ENCODE peak calls at places on chromosomes 11 and 22, in eight cellular contexts. H is stimulated activated CD4-positive, alpha-beta T cell treated with anti-CD3 and anti-CD28 coated beads, Interleukin-12 subunit alpha, Interleukin-12 subunit beta, amount 100 ng/mL, for 48 hours; F is sigmoid colon; I is HTR-8/SVneo; X is effector CD8-positive, alpha-beta T cell; K is T-cell; Y is activated T-cell treated with anti-CD3 and anti-CD28 coated beads, Interleukin-2, amount 50 U/mL, for 72 hours; P is astrocyte of the hippocampus. V is an unnamed sample.

GRCh38 chr22:25366408-25366807 is 147.0 kb downstream of the CRYBB2 start:
- DNase-seq in H (no peak), F (no peak), I (no peak), X (no peak), K (no peak), Y (no peak), P (no peak), V (no peak)

GRCh38 chr11:102957953-102958352 is 2.4 kb upstream of the MMP13 start:
- DNase-seq in H (no peak), F (no peak), I (peak; percentile 50), X (no peak), K (no peak), Y (no peak), P (peak; percentile 22), V (no peak)

GRCh38 chr11:36053314-36053713 is 109.5 kb downstream of the LDLRAD3 start:
- DNase-seq in H (no peak), F (no peak), I (no peak), X (no peak), K (no peak), Y (no peak), P (no peak), V (no peak)

GRCh38 chr11:97751405-97751804 is 1269.3 kb upstream of the CNTN5 start:
- DNase-seq in H (no peak), F (no peak), I (no peak), X (no peak), K (no peak), Y (no peak), P (no peak), V (no peak)

GRCh38 chr11:46275964-46276641 is 1.4 kb upstream of the CREB3L1 start:
- DNase-seq in H (no peak), F (no peak), I (no peak), X (no peak), K (no peak), Y (no peak), P (no peak), V (no peak)

GRCh38 chr11:45102810-45103621 is 43.4 kb upstream of the PRDM11 start:
- DNase-seq in H (peak; percentile 47), F (peak; percentile 81), I (peak; percentile 64), X (peak; percentile 23), K (peak; percentile 34), Y (peak; percentile 83), P (peak; percentile 81), V (peak; percentile 58)

GRCh38 chr11:67472882-67473281 is 3.8 kb upstream of the TMEM134 start:
- DNase-seq in H (no peak), F (no peak), I (no peak), X (no peak), K (no peak), Y (no peak), P (no peak), V (no peak)

GRCh38 chr11:20112291-20113146 is 47.8 kb downstream of the DBX1 start:
- DNase-seq in H (no peak), F (peak; percentile 91), I (peak; percentile 89), X (no peak), K (no peak), Y (peak; percentile 9), P (peak; percentile 95), V (no peak)

GRCh38 chr22:29114392-29114791 is 41.6 kb downstream of the KREMEN1 start:
- DNase-seq in H (no peak), F (no peak), I (no peak), X (no peak), K (no peak), Y (no peak), P (no peak), V (no peak)